ENCODE peak calls at places on chromosomes 2 and 18, in eight cellular contexts. One of them, this sample, is unnamed.

GRCh38 chr2:47089083-47089464 is 66.0 kb downstream of the STPG4 start:
- DNase-seq in GM20000: no peak
- DNase-seq in NCI-H187: no peak
- DNase-seq in T-helper 17 cell: no peak
- DNase-seq in amniotic stem cell: no peak
- DNase-seq in NCI-H1436: no peak
- DNase-seq in mesendoderm: peak; percentile 85
- DNase-seq in GM10248: no peak
- DNase-seq in this sample: no peak

GRCh38 chr2:39118786-39119499 is 1.9 kb downstream of the SOS1 start:
- DNase-seq in GM20000: peak; percentile 54
- DNase-seq in NCI-H187: no peak
- DNase-seq in T-helper 17 cell: no peak
- DNase-seq in amniotic stem cell: no peak
- DNase-seq in NCI-H1436: peak; percentile 2
- DNase-seq in mesendoderm: no peak
- DNase-seq in GM10248: no peak
- DNase-seq in this sample: no peak

GRCh38 chr18:59885579-59886163 is 14.1 kb upstream of the PMAIP1 start:
- DNase-seq in GM20000: peak; percentile 58
- DNase-seq in NCI-H187: no peak
- DNase-seq in T-helper 17 cell: no peak
- DNase-seq in amniotic stem cell: no peak
- DNase-seq in NCI-H1436: no peak
- DNase-seq in mesendoderm: no peak
- DNase-seq in GM10248: peak; percentile 66
- DNase-seq in this sample: no peak

GRCh38 chr2:127563458-127564428 is 28.3 kb downstream of the MYO7B start:
- DNase-seq in GM20000: peak; percentile 89
- DNase-seq in NCI-H187: no peak
- DNase-seq in T-helper 17 cell: no peak
- DNase-seq in amniotic stem cell: no peak
- DNase-seq in NCI-H1436: no peak
- DNase-seq in mesendoderm: no peak
- DNase-seq in GM10248: peak; percentile 91
- DNase-seq in this sample: peak; percentile 27

GRCh38 chr18:48632676-48633257 is 93.9 kb downstream of the CTIF start:
- DNase-seq in GM20000: no peak
- DNase-seq in NCI-H187: no peak
- DNase-seq in T-helper 17 cell: no peak
- DNase-seq in amniotic stem cell: no peak
- DNase-seq in NCI-H1436: no peak
- DNase-seq in mesendoderm: no peak
- DNase-seq in GM10248: no peak
- DNase-seq in this sample: no peak

GRCh38 chr2:8606226-8606625 is 75.6 kb upstream of the ID2 start:
- DNase-seq in GM20000: peak; percentile 63
- DNase-seq in NCI-H187: no peak
- DNase-seq in T-helper 17 cell: no peak
- DNase-seq in amniotic stem cell: no peak
- DNase-seq in NCI-H1436: no peak
- DNase-seq in mesendoderm: no peak
- DNase-seq in GM10248: peak; percentile 66
- DNase-seq in this sample: no peak

GRCh38 chr2:126732682-126733245 is 76.8 kb downstream of the GYPC start:
- DNase-seq in GM20000: no peak
- DNase-seq in NCI-H187: no peak
- DNase-seq in T-helper 17 cell: no peak
- DNase-seq in amniotic stem cell: no peak
- DNase-seq in NCI-H1436: no peak
- DNase-seq in mesendoderm: no peak
- DNase-seq in GM10248: no peak
- DNase-seq in this sample: no peak

GRCh38 chr2:169507698-169508097 is 1.8 kb upstream of the KLHL41 start:
- DNase-seq in GM20000: peak; percentile 30
- DNase-seq in NCI-H187: no peak
- DNase-seq in T-helper 17 cell: no peak
- DNase-seq in amniotic stem cell: peak; percentile 32
- DNase-seq in NCI-H1436: no peak
- DNase-seq in mesendoderm: no peak
- DNase-seq in GM10248: peak; percentile 11
- DNase-seq in this sample: no peak

GRCh38 chr2:161136696-161137324 is 23.4 kb upstream of the TANK start:
- DNase-seq in GM20000: peak; percentile 60
- DNase-seq in NCI-H187: no peak
- DNase-seq in T-helper 17 cell: peak; percentile 29
- DNase-seq in amniotic stem cell: no peak
- DNase-seq in NCI-H1436: no peak
- DNase-seq in mesendoderm: no peak
- DNase-seq in GM10248: peak; percentile 61
- DNase-seq in this sample: no peak

GRCh38 chr2:106789185-106789584 is 96.8 kb downstream of the ST6GAL2 start:
- DNase-seq in GM20000: no peak
- DNase-seq in NCI-H187: no peak
- DNase-seq in T-helper 17 cell: no peak
- DNase-seq in amniotic stem cell: no peak
- DNase-seq in NCI-H1436: no peak
- DNase-seq in mesendoderm: peak; percentile 42
- DNase-seq in GM10248: no peak
- DNase-seq in this sample: no peak

GRCh38 chr18:76589309-76589708 is 94.3 kb upstream of the ZNF516 start:
- DNase-seq in GM20000: no peak
- DNase-seq in NCI-H187: no peak
- DNase-seq in T-helper 17 cell: no peak
- DNase-seq in amniotic stem cell: no peak
- DNase-seq in NCI-H1436: peak; percentile 11
- DNase-seq in mesendoderm: no peak
- DNase-seq in GM10248: no peak
- DNase-seq in this sample: no peak

GRCh38 chr2:105114551-105114950 is 76.7 kb downstream of the MRPS9 start:
- DNase-seq in GM20000: peak; percentile 75
- DNase-seq in NCI-H187: no peak
- DNase-seq in T-helper 17 cell: no peak
- DNase-seq in amniotic stem cell: peak; percentile 63
- DNase-seq in NCI-H1436: peak; percentile 14
- DNase-seq in mesendoderm: peak; percentile 75
- DNase-seq in GM10248: peak; percentile 63
- DNase-seq in this sample: peak; percentile 35

GRCh38 chr18:11859903-11860407 is 8.7 kb downstream of the CHMP1B start:
- DNase-seq in GM20000: no peak
- DNase-seq in NCI-H187: no peak
- DNase-seq in T-helper 17 cell: no peak
- DNase-seq in amniotic stem cell: peak; percentile 3
- DNase-seq in NCI-H1436: no peak
- DNase-seq in mesendoderm: peak; percentile 79
- DNase-seq in GM10248: no peak
- DNase-seq in this sample: peak; percentile 50

GRCh38 chr2:58976374-58977055 is 735.4 kb upstream of the FANCL start:
- DNase-seq in GM20000: no peak
- DNase-seq in NCI-H187: peak; percentile 61
- DNase-seq in T-helper 17 cell: no peak
- DNase-seq in amniotic stem cell: no peak
- DNase-seq in NCI-H1436: no peak
- DNase-seq in mesendoderm: peak; percentile 35
- DNase-seq in GM10248: no peak
- DNase-seq in this sample: no peak

GRCh38 chr2:67462741-67463496 is 65.8 kb downstream of the ETAA1 start:
- DNase-seq in GM20000: no peak
- DNase-seq in NCI-H187: no peak
- DNase-seq in T-helper 17 cell: no peak
- DNase-seq in amniotic stem cell: no peak
- DNase-seq in NCI-H1436: no peak
- DNase-seq in mesendoderm: no peak
- DNase-seq in GM10248: no peak
- DNase-seq in this sample: no peak

GRCh38 chr2:105294844-105295481 is 34.6 kb downstream of the TGFBRAP1 start:
- DNase-seq in GM20000: peak; percentile 52
- DNase-seq in NCI-H187: no peak
- DNase-seq in T-helper 17 cell: no peak
- DNase-seq in amniotic stem cell: peak; percentile 51
- DNase-seq in NCI-H1436: no peak
- DNase-seq in mesendoderm: peak; percentile 91
- DNase-seq in GM10248: peak; percentile 50
- DNase-seq in this sample: peak; percentile 92

GRCh38 chr2:48900321-48901014 is 144.9 kb upstream of the LHCGR start:
- DNase-seq in GM20000: no peak
- DNase-seq in NCI-H187: no peak
- DNase-seq in T-helper 17 cell: no peak
- DNase-seq in amniotic stem cell: no peak
- DNase-seq in NCI-H1436: no peak
- DNase-seq in mesendoderm: peak; percentile 23
- DNase-seq in GM10248: no peak
- DNase-seq in this sample: no peak

GRCh38 chr2:148552675-148553331 is 91.7 kb upstream of the EPC2 start:
- DNase-seq in GM20000: peak; percentile 25
- DNase-seq in NCI-H187: peak; percentile 21
- DNase-seq in T-helper 17 cell: no peak
- DNase-seq in amniotic stem cell: no peak
- DNase-seq in NCI-H1436: peak; percentile 31
- DNase-seq in mesendoderm: no peak
- DNase-seq in GM10248: no peak
- DNase-seq in this sample: no peak

GRCh38 chr2:33250417-33251029 is 225.9 kb upstream of the RASGRP3 start:
- DNase-seq in GM20000: no peak
- DNase-seq in NCI-H187: no peak
- DNase-seq in T-helper 17 cell: no peak
- DNase-seq in amniotic stem cell: no peak
- DNase-seq in NCI-H1436: no peak
- DNase-seq in mesendoderm: peak; percentile 72
- DNase-seq in GM10248: no peak
- DNase-seq in this sample: peak; percentile 66

GRCh38 chr18:63148449-63149199 is 170.9 kb downstream of the BCL2 start:
- DNase-seq in GM20000: no peak
- DNase-seq in NCI-H187: no peak
- DNase-seq in T-helper 17 cell: no peak
- DNase-seq in amniotic stem cell: no peak
- DNase-seq in NCI-H1436: no peak
- DNase-seq in mesendoderm: no peak
- DNase-seq in GM10248: no peak
- DNase-seq in this sample: no peak

GRCh38 chr2:1751768-1752725 is 7.7 kb upstream of the PXDN start:
- DNase-seq in GM20000: no peak
- DNase-seq in NCI-H187: no peak
- DNase-seq in T-helper 17 cell: no peak
- DNase-seq in amniotic stem cell: no peak
- DNase-seq in NCI-H1436: no peak
- DNase-seq in mesendoderm: peak; percentile 68
- DNase-seq in GM10248: no peak
- DNase-seq in this sample: peak; percentile 35

GRCh38 chr18:10757349-10757748 is 231.5 kb downstream of the NAPG start:
- DNase-seq in GM20000: no peak
- DNase-seq in NCI-H187: no peak
- DNase-seq in T-helper 17 cell: no peak
- DNase-seq in amniotic stem cell: no peak
- DNase-seq in NCI-H1436: no peak
- DNase-seq in mesendoderm: no peak
- DNase-seq in GM10248: no peak
- DNase-seq in this sample: no peak

GRCh38 chr2:166451451-166451850 is 42.6 kb downstream of the SCN7A start:
- DNase-seq in GM20000: no peak
- DNase-seq in NCI-H187: no peak
- DNase-seq in T-helper 17 cell: no peak
- DNase-seq in amniotic stem cell: no peak
- DNase-seq in NCI-H1436: no peak
- DNase-seq in mesendoderm: peak; percentile 2
- DNase-seq in GM10248: no peak
- DNase-seq in this sample: no peak

GRCh38 chr2:46775722-46776121 is 139.9 kb downstream of the MCFD2 start:
- DNase-seq in GM20000: no peak
- DNase-seq in NCI-H187: no peak
- DNase-seq in T-helper 17 cell: no peak
- DNase-seq in amniotic stem cell: no peak
- DNase-seq in NCI-H1436: no peak
- DNase-seq in mesendoderm: no peak
- DNase-seq in GM10248: no peak
- DNase-seq in this sample: no peak

GRCh38 chr2:119228964-119229363 is 5.3 kb downstream of the STEAP3 start:
- DNase-seq in GM20000: no peak
- DNase-seq in NCI-H187: no peak
- DNase-seq in T-helper 17 cell: no peak
- DNase-seq in amniotic stem cell: no peak
- DNase-seq in NCI-H1436: no peak
- DNase-seq in mesendoderm: no peak
- DNase-seq in GM10248: no peak
- DNase-seq in this sample: no peak

GRCh38 chr2:65063426-65063825 is 7.2 kb downstream of the CEP68 start:
- DNase-seq in GM20000: no peak
- DNase-seq in NCI-H187: no peak
- DNase-seq in T-helper 17 cell: no peak
- DNase-seq in amniotic stem cell: no peak
- DNase-seq in NCI-H1436: no peak
- DNase-seq in mesendoderm: no peak
- DNase-seq in GM10248: no peak
- DNase-seq in this sample: no peak

GRCh38 chr18:9708057-9708881 is at the start of gene RAB31:
- DNase-seq in GM20000: peak; percentile 83
- DNase-seq in NCI-H187: no peak
- DNase-seq in T-helper 17 cell: no peak
- DNase-seq in amniotic stem cell: peak; percentile 36
- DNase-seq in NCI-H1436: no peak
- DNase-seq in mesendoderm: peak; percentile 79
- DNase-seq in GM10248: peak; percentile 70
- DNase-seq in this sample: peak; percentile 84

GRCh38 chr2:192000196-192000990 is 153.5 kb upstream of the CAVIN2 start:
- DNase-seq in GM20000: no peak
- DNase-seq in NCI-H187: no peak
- DNase-seq in T-helper 17 cell: no peak
- DNase-seq in amniotic stem cell: no peak
- DNase-seq in NCI-H1436: no peak
- DNase-seq in mesendoderm: no peak
- DNase-seq in GM10248: no peak
- DNase-seq in this sample: no peak

GRCh38 chr2:28447943-28448737 is 47.7 kb upstream of the PLB1 start:
- DNase-seq in GM20000: no peak
- DNase-seq in NCI-H187: no peak
- DNase-seq in T-helper 17 cell: no peak
- DNase-seq in amniotic stem cell: peak; percentile 35
- DNase-seq in NCI-H1436: no peak
- DNase-seq in mesendoderm: no peak
- DNase-seq in GM10248: no peak
- DNase-seq in this sample: no peak

This sample was measured in endodermal cell.